ENCODE peak calls at places on chromosome 6, in five cellular contexts. J is fibroblast of lung; I is NCI-H1694 treated with DMSO at 0.1 percent for 48 hours; F is BJ; A is stimulated activated naive CD4-positive, alpha-beta T cell. R is an unnamed sample.

GRCh38 chr6:121748376-121748775 is 312.9 kb downstream of the GJA1 start:
- DNase-seq in J (peak), I (no peak), F (no peak), A (no peak), R (no peak)

GRCh38 chr6:108942556-108943492 is 94.6 kb downstream of the ARMC2 start:
- DNase-seq in J (no peak), I (peak), F (no peak), A (peak), R (no peak)

GRCh38 chr6:105993769-105994521 is 92.2 kb upstream of the PRDM1 start:
- DNase-seq in J (peak), I (no peak), F (peak), A (peak), R (no peak)

GRCh38 chr6:168529214-168529613 is 88.2 kb downstream of the SMOC2 start:
- DNase-seq in J (no peak), I (no peak), F (no peak), A (no peak), R (no peak)

GRCh38 chr6:113860165-113860955 is 3.2 kb downstream of the MARCKS start:
- DNase-seq in J (peak), I (no peak), F (no peak), A (no peak), R (no peak)

GRCh38 chr6:76495909-76496308 is 423.4 kb upstream of the IMPG1 start:
- DNase-seq in J (no peak), I (no peak), F (no peak), A (no peak), R (no peak)

GRCh38 chr6:75285156-75285639 is 606 bp upstream of the TMEM30A start:
- DNase-seq in J (no peak), I (no peak), F (no peak), A (no peak), R (peak)

GRCh38 chr6:102853249-102853955 is 1459.9 kb downstream of the GRIK2 start:
- DNase-seq in J (no peak), I (no peak), F (no peak), A (no peak), R (peak)

GRCh38 chr6:100257661-100258395 is 206.9 kb downstream of the SIM1 start:
- DNase-seq in J (peak), I (peak), F (no peak), A (no peak), R (peak)

GRCh38 chr6:35024601-35025054 is 116.5 kb downstream of the TCP11 start:
- DNase-seq in J (peak), I (no peak), F (no peak), A (no peak), R (peak)

GRCh38 chr6:107716688-107717089 is 107.4 kb downstream of the SCML4 start:
- DNase-seq in J (peak), I (no peak), F (no peak), A (peak), R (no peak)

GRCh38 chr6:125201961-125202729 is 48.6 kb downstream of the TPD52L1 start:
- DNase-seq in J (peak), I (no peak), F (no peak), A (no peak), R (no peak)

GRCh38 chr6:133804263-133804662 is 84.7 kb upstream of the TCF21 start:
- DNase-seq in J (peak), I (no peak), F (no peak), A (no peak), R (no peak)

GRCh38 chr6:116099036-116099435 is 1.6 kb upstream of the NT5DC1 start:
- DNase-seq in J (no peak), I (no peak), F (no peak), A (no peak), R (no peak)

GRCh38 chr6:44527191-44527960 is 139.9 kb downstream of the CDC5L start:
- DNase-seq in J (no peak), I (no peak), F (no peak), A (no peak), R (no peak)

GRCh38 chr6:20432692-20433091 is 31.0 kb downstream of the E2F3 start:
- DNase-seq in J (no peak), I (peak), F (no peak), A (no peak), R (no peak)

GRCh38 chr6:42805297-42805861 is 23.5 kb downstream of the BICRAL start:
- DNase-seq in J (no peak), I (no peak), F (no peak), A (no peak), R (no peak)

GRCh38 chr6:30881987-30882763 is 2.1 kb upstream of the DDR1 start:
- DNase-seq in J (peak), I (no peak), F (no peak), A (no peak), R (no peak)

GRCh38 chr6:154703094-154703493 is 30.1 kb upstream of the SCAF8 start:
- DNase-seq in J (no peak), I (no peak), F (no peak), A (no peak), R (no peak)

GRCh38 chr6:143842468-143842901 is 653 bp upstream of the LTV1 start:
- DNase-seq in J (peak), I (peak), F (peak), A (no peak), R (no peak)

GRCh38 chr6:34207695-34208443 is 28.8 kb upstream of the HMGA1 start:
- DNase-seq in J (no peak), I (no peak), F (no peak), A (no peak), R (no peak)

GRCh38 chr6:144284474-144284752 is 722 bp upstream of the UTRN start:
- DNase-seq in J (no peak), I (no peak), F (no peak), A (no peak), R (no peak)

GRCh38 chr6:15621203-15622044 is 41.4 kb downstream of the DTNBP1 start:
- DNase-seq in J (no peak), I (peak), F (no peak), A (no peak), R (no peak)

GRCh38 chr6:71410164-71410566 is 121.6 kb downstream of the OGFRL1 start:
- DNase-seq in J (peak), I (no peak), F (no peak), A (no peak), R (no peak)

GRCh38 chr6:169755162-169755561 is 3.7 kb downstream of the ERMARD start:
- DNase-seq in J (no peak), I (no peak), F (no peak), A (no peak), R (no peak)

GRCh38 chr6:168791916-168792315 is 350.9 kb downstream of the SMOC2 start:
- DNase-seq in J (no peak), I (no peak), F (no peak), A (no peak), R (no peak)

GRCh38 chr6:117263353-117263927 is 1.9 kb upstream of the VGLL2 start:
- DNase-seq in J (no peak), I (no peak), F (no peak), A (no peak), R (no peak)

GRCh38 chr6:33854572-33855030 is 50.8 kb upstream of the MLN start:
- DNase-seq in J (no peak), I (peak), F (no peak), A (no peak), R (no peak)

GRCh38 chr6:113530769-113531168 is 326.4 kb upstream of the MARCKS start:
- DNase-seq in J (peak), I (no peak), F (no peak), A (no peak), R (no peak)

GRCh38 chr6:55665224-55665587 is 86.2 kb upstream of the HMGCLL1 start:
- DNase-seq in J (no peak), I (no peak), F (no peak), A (no peak), R (no peak)

GRCh38 chr6:51352506-51353029 is 533.9 kb downstream of the TFAP2B start:
- DNase-seq in J (no peak), I (no peak), F (no peak), A (no peak), R (no peak)

GRCh38 chr6:28940294-28940858 is 16.6 kb upstream of the TRIM27 start:
- DNase-seq in J (no peak), I (peak), F (no peak), A (peak), R (peak)

R was measured in NCI-H748 treated with DMSO at 0.1 percent for 48 hours.